ENCODE peak calls at places on chromosome 4, in ten cellular contexts. One of them, this sample, is unnamed.

GRCh38 chr4:124948976-124949597 is 236.6 kb upstream of the ANKRD50 start:
- DNase-seq in fibroblast of villous mesenchyme: no peak
- DNase-seq in fibroblast of pulmonary artery: peak
- DNase-seq in endodermal cell: no peak
- DNase-seq in transverse colon: no peak
- DNase-seq in esophagus squamous epithelium: no peak
- DNase-seq in MM.1S: peak
- DNase-seq in fibroblast of lung: peak
- DNase-seq in cardiac muscle cell: peak
- DNase-seq in ovary: no peak
- DNase-seq in this sample: no peak

GRCh38 chr4:129561886-129562285 is 465.9 kb downstream of the C4orf33 start:
- DNase-seq in fibroblast of villous mesenchyme: no peak
- DNase-seq in fibroblast of pulmonary artery: peak
- DNase-seq in endodermal cell: no peak
- DNase-seq in transverse colon: no peak
- DNase-seq in esophagus squamous epithelium: no peak
- DNase-seq in MM.1S: no peak
- DNase-seq in fibroblast of lung: peak
- DNase-seq in cardiac muscle cell: no peak
- DNase-seq in ovary: no peak
- DNase-seq in this sample: no peak

GRCh38 chr4:85555210-85555609 is 80.3 kb downstream of the ARHGAP24 start:
- DNase-seq in fibroblast of villous mesenchyme: peak
- DNase-seq in fibroblast of pulmonary artery: no peak
- DNase-seq in endodermal cell: no peak
- DNase-seq in transverse colon: no peak
- DNase-seq in esophagus squamous epithelium: no peak
- DNase-seq in MM.1S: no peak
- DNase-seq in fibroblast of lung: peak
- DNase-seq in cardiac muscle cell: no peak
- DNase-seq in ovary: no peak
- DNase-seq in this sample: no peak

GRCh38 chr4:143555676-143556075 is 42.2 kb downstream of the SMARCA5 start:
- DNase-seq in fibroblast of villous mesenchyme: peak
- DNase-seq in fibroblast of pulmonary artery: no peak
- DNase-seq in endodermal cell: no peak
- DNase-seq in transverse colon: no peak
- DNase-seq in esophagus squamous epithelium: no peak
- DNase-seq in MM.1S: no peak
- DNase-seq in fibroblast of lung: no peak
- DNase-seq in cardiac muscle cell: peak
- DNase-seq in ovary: no peak
- DNase-seq in this sample: no peak

GRCh38 chr4:184331155-184331995 is 113.7 kb upstream of the ENPP6 start:
- DNase-seq in fibroblast of villous mesenchyme: no peak
- DNase-seq in fibroblast of pulmonary artery: no peak
- DNase-seq in endodermal cell: peak
- DNase-seq in transverse colon: peak
- DNase-seq in esophagus squamous epithelium: no peak
- DNase-seq in MM.1S: peak
- DNase-seq in fibroblast of lung: no peak
- DNase-seq in cardiac muscle cell: no peak
- DNase-seq in ovary: peak
- DNase-seq in this sample: no peak

GRCh38 chr4:26217429-26217828 is 103.4 kb upstream of the RBPJ start:
- DNase-seq in fibroblast of villous mesenchyme: no peak
- DNase-seq in fibroblast of pulmonary artery: no peak
- DNase-seq in endodermal cell: no peak
- DNase-seq in transverse colon: no peak
- DNase-seq in esophagus squamous epithelium: no peak
- DNase-seq in MM.1S: no peak
- DNase-seq in fibroblast of lung: no peak
- DNase-seq in cardiac muscle cell: no peak
- DNase-seq in ovary: no peak
- DNase-seq in this sample: no peak

GRCh38 chr4:126470862-126471261 is 1156.1 kb downstream of the FAT4 start:
- DNase-seq in fibroblast of villous mesenchyme: peak
- DNase-seq in fibroblast of pulmonary artery: peak
- DNase-seq in endodermal cell: no peak
- DNase-seq in transverse colon: no peak
- DNase-seq in esophagus squamous epithelium: no peak
- DNase-seq in MM.1S: no peak
- DNase-seq in fibroblast of lung: peak
- DNase-seq in cardiac muscle cell: peak
- DNase-seq in ovary: no peak
- DNase-seq in this sample: no peak

GRCh38 chr4:14994242-14994641 is 8.0 kb upstream of the CPEB2 start:
- DNase-seq in fibroblast of villous mesenchyme: no peak
- DNase-seq in fibroblast of pulmonary artery: peak
- DNase-seq in endodermal cell: no peak
- DNase-seq in transverse colon: no peak
- DNase-seq in esophagus squamous epithelium: no peak
- DNase-seq in MM.1S: no peak
- DNase-seq in fibroblast of lung: peak
- DNase-seq in cardiac muscle cell: peak
- DNase-seq in ovary: no peak
- DNase-seq in this sample: no peak

GRCh38 chr4:11914406-11914805 is 485.7 kb upstream of the HS3ST1 start:
- DNase-seq in fibroblast of villous mesenchyme: no peak
- DNase-seq in fibroblast of pulmonary artery: peak
- DNase-seq in endodermal cell: peak
- DNase-seq in transverse colon: no peak
- DNase-seq in esophagus squamous epithelium: no peak
- DNase-seq in MM.1S: no peak
- DNase-seq in fibroblast of lung: peak
- DNase-seq in cardiac muscle cell: peak
- DNase-seq in ovary: no peak
- DNase-seq in this sample: no peak

GRCh38 chr4:3304831-3305609 is 12.2 kb downstream of the RGS12 start:
- DNase-seq in fibroblast of villous mesenchyme: peak
- DNase-seq in fibroblast of pulmonary artery: peak
- DNase-seq in endodermal cell: peak
- DNase-seq in transverse colon: no peak
- DNase-seq in esophagus squamous epithelium: no peak
- DNase-seq in MM.1S: no peak
- DNase-seq in fibroblast of lung: peak
- DNase-seq in cardiac muscle cell: peak
- DNase-seq in ovary: peak
- DNase-seq in this sample: peak

GRCh38 chr4:95151255-95151654 is 393.5 kb downstream of the BMPR1B start:
- DNase-seq in fibroblast of villous mesenchyme: no peak
- DNase-seq in fibroblast of pulmonary artery: no peak
- DNase-seq in endodermal cell: no peak
- DNase-seq in transverse colon: no peak
- DNase-seq in esophagus squamous epithelium: no peak
- DNase-seq in MM.1S: no peak
- DNase-seq in fibroblast of lung: no peak
- DNase-seq in cardiac muscle cell: no peak
- DNase-seq in ovary: no peak
- DNase-seq in this sample: no peak

DNA sequence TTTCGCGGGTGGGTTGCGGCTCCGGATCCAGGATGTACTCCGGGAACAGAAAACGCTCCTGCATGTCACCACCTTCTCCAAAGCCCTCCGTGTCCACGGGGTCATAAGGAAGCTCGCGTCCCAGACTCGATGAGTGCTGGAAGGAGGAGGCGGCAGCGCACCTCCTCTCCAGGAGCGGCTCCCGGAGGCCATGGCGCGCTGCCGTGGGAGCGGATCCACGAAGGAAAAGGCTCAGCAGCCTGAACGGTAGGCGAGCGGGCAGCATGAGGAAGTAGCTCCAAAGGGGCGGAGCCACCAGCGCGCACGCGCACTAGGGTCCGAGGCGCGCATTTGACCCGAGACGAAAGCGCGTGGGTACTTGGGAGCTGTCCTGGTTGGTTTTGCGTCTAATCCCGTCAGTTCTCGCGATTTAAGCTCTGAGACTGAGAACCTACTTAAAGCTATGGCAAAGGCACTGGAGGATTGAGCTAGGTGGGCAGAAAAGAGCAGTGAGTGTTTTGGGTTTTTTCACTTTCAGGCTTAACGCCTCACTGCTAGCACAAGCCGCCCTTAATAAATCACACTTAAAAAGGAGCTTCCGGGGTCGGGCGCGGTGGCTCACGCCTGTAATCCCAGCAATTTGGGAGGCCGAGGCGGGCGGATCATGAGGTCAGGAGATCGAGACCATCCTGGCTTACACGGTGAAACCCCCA is at the start of gene NOA1:
- DNase-seq in fibroblast of villous mesenchyme: peak
- DNase-seq in fibroblast of pulmonary artery: peak
- DNase-seq in endodermal cell: peak
- DNase-seq in transverse colon: peak
- DNase-seq in esophagus squamous epithelium: peak
- DNase-seq in MM.1S: peak
- DNase-seq in fibroblast of lung: peak
- DNase-seq in cardiac muscle cell: peak
- DNase-seq in ovary: peak
- DNase-seq in this sample: peak
- TF ChIP-seq CTCF in fibroblast of villous mesenchyme: no peak
- TF ChIP-seq CTCF in fibroblast of pulmonary artery: no peak
- TF ChIP-seq CTCF in endodermal cell: no peak
- TF ChIP-seq CTCF in transverse colon: no peak
- TF ChIP-seq CTCF in esophagus squamous epithelium: no peak
- TF ChIP-seq CTCF in MM.1S: no peak
- TF ChIP-seq CTCF in fibroblast of lung: no peak
- TF ChIP-seq CTCF in cardiac muscle cell: no peak
- TF ChIP-seq CTCF in ovary: no peak
- TF ChIP-seq CTCF in this sample: no peak

GRCh38 chr4:98728871-98729270 is 70.5 kb upstream of the TSPAN5 start:
- DNase-seq in fibroblast of villous mesenchyme: no peak
- DNase-seq in fibroblast of pulmonary artery: no peak
- DNase-seq in endodermal cell: no peak
- DNase-seq in transverse colon: no peak
- DNase-seq in esophagus squamous epithelium: no peak
- DNase-seq in MM.1S: no peak
- DNase-seq in fibroblast of lung: no peak
- DNase-seq in cardiac muscle cell: no peak
- DNase-seq in ovary: no peak
- DNase-seq in this sample: no peak

GRCh38 chr4:98733601-98734000 is 75.2 kb upstream of the TSPAN5 start:
- DNase-seq in fibroblast of villous mesenchyme: no peak
- DNase-seq in fibroblast of pulmonary artery: no peak
- DNase-seq in endodermal cell: no peak
- DNase-seq in transverse colon: no peak
- DNase-seq in esophagus squamous epithelium: no peak
- DNase-seq in MM.1S: no peak
- DNase-seq in fibroblast of lung: no peak
- DNase-seq in cardiac muscle cell: no peak
- DNase-seq in ovary: no peak
- DNase-seq in this sample: no peak

GRCh38 chr4:98728433-98728832 is 70.0 kb upstream of the TSPAN5 start:
- DNase-seq in fibroblast of villous mesenchyme: peak
- DNase-seq in fibroblast of pulmonary artery: peak
- DNase-seq in endodermal cell: no peak
- DNase-seq in transverse colon: no peak
- DNase-seq in esophagus squamous epithelium: no peak
- DNase-seq in MM.1S: no peak
- DNase-seq in fibroblast of lung: peak
- DNase-seq in cardiac muscle cell: peak
- DNase-seq in ovary: no peak
- DNase-seq in this sample: no peak
- TF ChIP-seq CTCF in fibroblast of villous mesenchyme: no peak
- TF ChIP-seq CTCF in fibroblast of pulmonary artery: peak
- TF ChIP-seq CTCF in endodermal cell: no peak
- TF ChIP-seq CTCF in transverse colon: no peak
- TF ChIP-seq CTCF in esophagus squamous epithelium: no peak
- TF ChIP-seq CTCF in MM.1S: no peak
- TF ChIP-seq CTCF in fibroblast of lung: no peak
- TF ChIP-seq CTCF in cardiac muscle cell: peak
- TF ChIP-seq CTCF in ovary: no peak
- TF ChIP-seq CTCF in this sample: no peak

GRCh38 chr4:24913099-24913445 is 230 bp upstream of the CCDC149 start:
- DNase-seq in fibroblast of villous mesenchyme: no peak
- DNase-seq in fibroblast of pulmonary artery: peak
- DNase-seq in endodermal cell: no peak
- DNase-seq in transverse colon: no peak
- DNase-seq in esophagus squamous epithelium: no peak
- DNase-seq in MM.1S: no peak
- DNase-seq in fibroblast of lung: no peak
- DNase-seq in cardiac muscle cell: no peak
- DNase-seq in ovary: no peak
- DNase-seq in this sample: no peak

GRCh38 chr4:24912252-24913098 is at the start of gene CCDC149:
- DNase-seq in fibroblast of villous mesenchyme: peak
- DNase-seq in fibroblast of pulmonary artery: peak
- DNase-seq in endodermal cell: peak
- DNase-seq in transverse colon: peak
- DNase-seq in esophagus squamous epithelium: no peak
- DNase-seq in MM.1S: peak
- DNase-seq in fibroblast of lung: peak
- DNase-seq in cardiac muscle cell: peak
- DNase-seq in ovary: peak
- DNase-seq in this sample: peak

GRCh38 chr4:24914460-24914859 is 1.6 kb upstream of the CCDC149 start:
- DNase-seq in fibroblast of villous mesenchyme: no peak
- DNase-seq in fibroblast of pulmonary artery: no peak
- DNase-seq in endodermal cell: no peak
- DNase-seq in transverse colon: no peak
- DNase-seq in esophagus squamous epithelium: no peak
- DNase-seq in MM.1S: no peak
- DNase-seq in fibroblast of lung: no peak
- DNase-seq in cardiac muscle cell: no peak
- DNase-seq in ovary: no peak
- DNase-seq in this sample: no peak

GRCh38 chr4:24915121-24915922 is 2.5 kb upstream of the CCDC149 start:
- DNase-seq in fibroblast of villous mesenchyme: peak
- DNase-seq in fibroblast of pulmonary artery: peak
- DNase-seq in endodermal cell: peak
- DNase-seq in transverse colon: no peak
- DNase-seq in esophagus squamous epithelium: no peak
- DNase-seq in MM.1S: no peak
- DNase-seq in fibroblast of lung: peak
- DNase-seq in cardiac muscle cell: no peak
- DNase-seq in ovary: no peak
- DNase-seq in this sample: no peak

GRCh38 chr4:24910504-24910903 is 2.3 kb downstream of the CCDC149 start:
- DNase-seq in fibroblast of villous mesenchyme: no peak
- DNase-seq in fibroblast of pulmonary artery: peak
- DNase-seq in endodermal cell: no peak
- DNase-seq in transverse colon: no peak
- DNase-seq in esophagus squamous epithelium: no peak
- DNase-seq in MM.1S: no peak
- DNase-seq in fibroblast of lung: peak
- DNase-seq in cardiac muscle cell: peak
- DNase-seq in ovary: no peak
- DNase-seq in this sample: no peak
- TF ChIP-seq CTCF in fibroblast of villous mesenchyme: no peak
- TF ChIP-seq CTCF in fibroblast of pulmonary artery: no peak
- TF ChIP-seq CTCF in endodermal cell: no peak
- TF ChIP-seq CTCF in transverse colon: no peak
- TF ChIP-seq CTCF in esophagus squamous epithelium: no peak
- TF ChIP-seq CTCF in MM.1S: no peak
- TF ChIP-seq CTCF in fibroblast of lung: no peak
- TF ChIP-seq CTCF in cardiac muscle cell: no peak
- TF ChIP-seq CTCF in ovary: no peak
- TF ChIP-seq CTCF in this sample: no peak

DNA sequence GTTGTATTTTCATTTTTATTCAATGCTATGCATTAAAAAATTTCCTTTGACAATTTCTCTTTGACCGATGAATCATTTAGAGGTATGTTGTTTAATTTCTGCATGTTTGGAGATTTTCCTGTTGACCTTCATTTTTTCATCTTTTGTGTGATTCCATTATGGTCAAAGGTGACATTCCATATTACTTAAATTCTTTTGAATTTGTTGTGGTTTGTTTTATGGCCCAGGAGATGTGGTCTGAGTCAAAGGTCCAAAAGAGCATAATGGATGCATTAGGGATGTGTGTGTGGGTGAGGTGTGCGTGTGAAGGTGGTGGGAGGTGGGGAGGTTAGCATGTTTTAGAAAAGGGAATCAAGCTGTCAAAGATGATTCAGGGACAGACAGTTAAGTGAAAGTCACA is 76.0 kb upstream of the GIMD1 start:
- DNase-seq in fibroblast of villous mesenchyme: no peak
- DNase-seq in fibroblast of pulmonary artery: peak
- DNase-seq in endodermal cell: no peak
- DNase-seq in transverse colon: no peak
- DNase-seq in esophagus squamous epithelium: no peak
- DNase-seq in MM.1S: no peak
- DNase-seq in fibroblast of lung: peak
- DNase-seq in cardiac muscle cell: no peak
- DNase-seq in ovary: no peak
- DNase-seq in this sample: no peak
- TF ChIP-seq CTCF in fibroblast of villous mesenchyme: no peak
- TF ChIP-seq CTCF in fibroblast of pulmonary artery: no peak
- TF ChIP-seq CTCF in endodermal cell: no peak
- TF ChIP-seq CTCF in transverse colon: no peak
- TF ChIP-seq CTCF in esophagus squamous epithelium: no peak
- TF ChIP-seq CTCF in MM.1S: no peak
- TF ChIP-seq CTCF in fibroblast of lung: no peak
- TF ChIP-seq CTCF in cardiac muscle cell: no peak
- TF ChIP-seq CTCF in ovary: no peak
- TF ChIP-seq CTCF in this sample: no peak